ENCODE peak calls at places on chromosomes 5 and 9, in five cellular contexts. E is activated T-cell treated with anti-CD3 and anti-CD28 coated beads for 24 hours; O is stimulated activated CD8-positive, alpha-beta memory T cell treated with anti-CD3 and anti-CD28 coated beads, Interleukin-2, amount 100 ng/mL, for 48 hours; F is progenitor cell of endocrine pancreas; B is heart left ventricle. N is an unnamed sample.

GRCh38 chr9:82170871-82171270 is 182.3 kb downstream of the SPATA31D1 start:
- DNase-seq in B (no peak), F (no peak), O (no peak), E (no peak), N (no peak)

GRCh38 chr9:70474413-70474812 is 60.0 kb upstream of the KLF9 start:
- DNase-seq in E (no peak), O (no peak), B (no peak), F (no peak), N (no peak)

GRCh38 chr5:107254214-107254901 is 416.4 kb downstream of the EFNA5 start:
- DNase-seq in O (no peak), B (no peak), F (no peak), E (no peak), N (no peak)

GRCh38 chr5:1035421-1036405 is 27.1 kb downstream of the NKD2 start:
- DNase-seq in O (no peak), E (no peak), F (no peak), B (no peak), N (no peak)

GRCh38 chr9:36765468-36766341 is 193.0 kb downstream of the MELK start:
- DNase-seq in O (peak), E (peak), F (peak), B (peak), N (no peak)

GRCh38 chr5:62206150-62206829 is 99.7 kb upstream of the KIF2A start:
- DNase-seq in O (no peak), F (no peak), E (no peak), B (no peak), N (peak)

GRCh38 chr5:39714036-39714698 is 289.4 kb upstream of the DAB2 start:
- DNase-seq in B (peak), E (peak), O (no peak), F (peak), N (peak)

GRCh38 chr9:120136685-120137084 is 443.3 kb downstream of the CDK5RAP2 start:
- DNase-seq in F (no peak), E (no peak), B (no peak), O (no peak), N (no peak)

GRCh38 chr5:172745406-172745805 is 25.6 kb downstream of the DUSP1 start:
- DNase-seq in E (no peak), F (no peak), B (no peak), O (no peak), N (no peak)

GRCh38 chr5:82465235-82465634 is 187.1 kb upstream of the RPS23 start:
- DNase-seq in O (no peak), F (no peak), E (no peak), B (no peak), N (peak)

GRCh38 chr9:71036501-71036900 is 84.9 kb downstream of the TRPM3 start:
- DNase-seq in B (no peak), E (no peak), F (no peak), O (no peak), N (peak)

GRCh38 chr9:32413424-32413823 is 29.0 kb downstream of the ACO1 start:
- DNase-seq in F (no peak), B (no peak), E (no peak), O (no peak), N (peak)

GRCh38 chr5:32628049-32628803 is 42.9 kb downstream of the SUB1 start:
- DNase-seq in B (peak), O (no peak), F (no peak), E (no peak), N (peak)

GRCh38 chr5:52043137-52043536 is 659.9 kb downstream of the ISL1 start:
- DNase-seq in O (no peak), B (no peak), E (no peak), F (no peak), N (no peak)

GRCh38 chr9:18793122-18793521 is 239.9 kb downstream of the SAXO1 start:
- DNase-seq in O (no peak), B (no peak), E (no peak), F (no peak), N (no peak)

GRCh38 chr5:10525124-10525495 is 38.8 kb upstream of the ANKRD33B start:
- DNase-seq in B (no peak), F (no peak), E (no peak), O (no peak), N (no peak)

GRCh38 chr9:96486351-96487029 is 36.5 kb downstream of the HABP4 start:
- DNase-seq in B (peak), O (no peak), F (no peak), E (no peak), N (peak)

GRCh38 chr5:144189800-144190429 is 19.2 kb downstream of the KCTD16 start:
- DNase-seq in O (peak), B (no peak), E (peak), F (no peak), N (peak)

GRCh38 chr9:106954562-106954961 is 91.6 kb downstream of the ZNF462 start:
- DNase-seq in O (no peak), B (no peak), E (no peak), F (no peak), N (peak)

GRCh38 chr5:139605887-139606286 is 42.3 kb upstream of the CXXC5 start:
- DNase-seq in O (no peak), F (no peak), B (no peak), E (no peak), N (no peak)

GRCh38 chr5:150590979-150591411 is 49.5 kb upstream of the SYNPO start:
- DNase-seq in F (no peak), E (no peak), B (peak), O (no peak), N (no peak)

GRCh38 chr9:130120207-130120587 is 52.0 kb upstream of the NCS1 start:
- DNase-seq in E (no peak), O (no peak), F (no peak), B (no peak), N (no peak)